ENCODE peak calls at places on chromosome 17, in four cellular contexts. E is uterus, R is AG04449, N is GM12865. X is an unnamed sample.

GRCh38 chr17:80089762-80090161 is 11.6 kb upstream of the GAA start:
- DNase-seq in E (no peak), R (no peak), N (no peak), X (no peak)

GRCh38 chr17:7851438-7852261 is 3.2 kb upstream of the TMEM88 start:
- DNase-seq in E (peak), R (no peak), N (peak), X (peak)

GRCh38 chr17:42180411-42180921 is 476 bp downstream of the KCNH4 start:
- DNase-seq in E (no peak), R (no peak), N (no peak), X (no peak)

GRCh38 chr17:55833311-55833710 is 82.5 kb downstream of the PCTP start:
- DNase-seq in E (no peak), R (no peak), N (no peak), X (no peak)

GRCh38 chr17:39576187-39576586 is 31.5 kb downstream of the NEUROD2 start:
- DNase-seq in E (no peak), R (no peak), N (peak), X (no peak)

GRCh38 chr17:41620583-41621434 is 3.6 kb downstream of the KRT17 start:
- DNase-seq in E (no peak), R (no peak), N (no peak), X (no peak)

GRCh38 chr17:5225668-5226457 is 8.8 kb downstream of the SCIMP start:
- DNase-seq in E (no peak), R (no peak), N (peak), X (no peak)

GRCh38 chr17:64599187-64599676 is 62.9 kb downstream of the SMURF2 start:
- DNase-seq in E (no peak), R (no peak), N (peak), X (peak)

GRCh38 chr17:2207815-2208515 is 95.6 kb downstream of the SMG6 start:
- DNase-seq in E (no peak), R (no peak), N (no peak), X (no peak)

GRCh38 chr17:19750835-19751234 is 2.7 kb upstream of the ALDH3A1 start:
- DNase-seq in E (no peak), R (no peak), N (no peak), X (no peak)

GRCh38 chr17:65666869-65667268 is 105.4 kb upstream of the AXIN2 start:
- DNase-seq in E (no peak), R (no peak), N (no peak), X (no peak)

GRCh38 chr17:19319771-19320505 is 42.6 kb downstream of the B9D1 start:
- DNase-seq in E (no peak), R (no peak), N (no peak), X (no peak)

GRCh38 chr17:74763565-74764387 is 12.4 kb downstream of the NAT9 start:
- DNase-seq in E (no peak), R (no peak), N (no peak), X (no peak)

GRCh38 chr17:62110923-62111484 is 45.9 kb upstream of the MED13 start:
- DNase-seq in E (no peak), R (no peak), N (no peak), X (no peak)

GRCh38 chr17:77453613-77454559 is 313.1 kb downstream of the SEC14L1 start:
- DNase-seq in E (no peak), R (no peak), N (peak), X (no peak)

GRCh38 chr17:8649157-8650118 is 18.9 kb upstream of the MYH10 start:
- DNase-seq in E (peak), R (peak), N (no peak), X (no peak)

GRCh38 chr17:81365148-81365600 is 30.1 kb upstream of the BAHCC1 start:
- DNase-seq in E (peak), R (no peak), N (no peak), X (no peak)

GRCh38 chr17:74730491-74731346 is 6.3 kb upstream of the RAB37 start:
- DNase-seq in E (no peak), R (no peak), N (peak), X (no peak)

GRCh38 chr17:57135748-57136342 is 50.8 kb downstream of the AKAP1 start:
- DNase-seq in E (no peak), R (no peak), N (no peak), X (no peak)

GRCh38 chr17:40070895-40071719 is 8.3 kb downstream of the THRA start:
- DNase-seq in E (peak), R (no peak), N (no peak), X (no peak)

GRCh38 chr17:29588561-29589411 is 662 bp downstream of the GIT1 start:
- DNase-seq in E (peak), R (no peak), N (peak), X (no peak)

GRCh38 chr17:2174471-2175293 is 119.8 kb downstream of the HIC1 start:
- DNase-seq in E (peak), R (peak), N (no peak), X (no peak)

GRCh38 chr17:15436399-15437369 is 30.7 kb downstream of the CDRT4 start:
- DNase-seq in E (peak), R (no peak), N (peak), X (no peak)

GRCh38 chr17:10463402-10463801 is 6.0 kb downstream of the MYH4 start:
- DNase-seq in E (no peak), R (no peak), N (no peak), X (no peak)

GRCh38 chr17:44915321-44915726 is at the start of gene GFAP:
- DNase-seq in E (no peak), R (no peak), N (no peak), X (no peak)

X was measured in T follicular helper cell.